ENCODE peak calls at places on chromosome 21, in four cellular contexts. D, Z, A and O are unnamed samples. For H3K4me1, the result is how much of the 10 kb centered on the place peaks cover.

GRCh38 chr21:46320331-46320801 is 3.3 kb downstream of the C21orf58 start:
- DNase-seq in D (no peak), Z (no peak), A (peak), O (no peak)

GRCh38 chr21:35203093-35204021 is 154.3 kb upstream of the RUNX1 start:
- DNase-seq in D (no peak), Z (no peak), A (no peak), O (no peak)

GRCh38 chr21:42666023-42666747 is 12.8 kb downstream of the PDE9A start:
- DNase-seq in D (no peak), Z (peak), A (peak), O (no peak)

GRCh38 chr21:46027855-46028493 is 46.4 kb downstream of the COL6A1 start:
- DNase-seq in D (no peak), Z (no peak), A (no peak), O (peak)

GRCh38 chr21:29149771-29150425 is 19.5 kb downstream of the MAP3K7CL start:
- DNase-seq in D (no peak), Z (no peak), A (no peak), O (no peak)

GRCh38 chr21:46124083-46124925 is 26.4 kb downstream of the COL6A2 start:
- DNase-seq in D (peak), Z (no peak), A (no peak), O (peak)

GRCh38 chr21:29343517-29343916 is 44.8 kb downstream of the BACH1 start:
- DNase-seq in D (no peak), Z (no peak), A (no peak), O (no peak)

GRCh38 chr21:25462517-25462971 is 144.7 kb downstream of the MRPL39 start:
- DNase-seq in D (no peak), Z (no peak), A (no peak), O (no peak)

GRCh38 chr21:35635261-35635660 is 425.1 kb downstream of the SETD4 start:
- DNase-seq in D (no peak), Z (no peak), A (no peak), O (no peak)

GRCh38 chr21:27454234-27454633 is 487.3 kb upstream of the ADAMTS5 start:
- DNase-seq in D (no peak), Z (no peak), A (no peak), O (no peak)

GRCh38 chr21:37206531-37206930 is 60.6 kb downstream of the VPS26C start:
- DNase-seq in D (no peak), Z (no peak), A (no peak), O (no peak)

GRCh38 chr21:27372381-27372780 is 405.5 kb upstream of the ADAMTS5 start:
- DNase-seq in D (no peak), Z (no peak), A (no peak), O (no peak)

GRCh38 chr21:16587141-16587570 is 857.4 kb downstream of the USP25 start:
- DNase-seq in D (peak), Z (peak), A (no peak), O (peak)

GRCh38 chr21:27519357-27519756 is 552.5 kb upstream of the ADAMTS5 start:
- DNase-seq in D (no peak), Z (no peak), A (no peak), O (no peak)

GRCh38 chr21:28084951-28085350 is 907.7 kb downstream of the LTN1 start:
- DNase-seq in D (no peak), Z (no peak), A (no peak), O (no peak)

GRCh38 chr21:42575111-42575510 is 61.5 kb downstream of the SLC37A1 start:
- DNase-seq in D (peak), Z (no peak), A (no peak), O (peak)

GRCh38 chr21:45971487-45972352 is 9.8 kb upstream of the COL6A1 start:
- DNase-seq in D (peak), Z (no peak), A (no peak), O (peak)

GRCh38 chr21:43370091-43370658 is 56.8 kb downstream of the SIK1 start:
- DNase-seq in D (no peak), Z (no peak), A (no peak), O (peak)

GRCh38 chr21:37407719-37408455 is 41.3 kb downstream of the DYRK1A start:
- DNase-seq in D (no peak), Z (no peak), A (no peak), O (no peak)

GRCh38 chr21:43824883-43825609 is 35.7 kb downstream of the RRP1 start:
- DNase-seq in D (no peak), Z (no peak), A (no peak), O (no peak)

GRCh38 chr21:30251781-30252180 is 31.0 kb downstream of the KRTAP24-1 start:
- DNase-seq in D (no peak), Z (no peak), A (no peak), O (no peak)

GRCh38 chr21:23543334-23543733 is 2063.9 kb downstream of the MRPL39 start:
- DNase-seq in D (no peak), Z (no peak), A (no peak), O (no peak)

GRCh38 chr21:29077651-29078090 is 4.2 kb upstream of the CCT8 start:
- DNase-seq in D (no peak), Z (peak), A (no peak), O (no peak)

GRCh38 chr21:35254752-35255138 is 205.6 kb upstream of the RUNX1 start:
- DNase-seq in D (no peak), Z (no peak), A (no peak), O (no peak)

GRCh38 chr21:35265170-35265877 is 216.2 kb upstream of the RUNX1 start:
- DNase-seq in D (no peak), Z (peak), A (no peak), O (no peak)

GRCh38 chr21:25175938-25176337 is 431.3 kb downstream of the MRPL39 start:
- DNase-seq in D (no peak), Z (no peak), A (no peak), O (no peak)

GRCh38 chr21:30268608-30269197 is 14.0 kb downstream of the KRTAP24-1 start:
- DNase-seq in D (no peak), Z (no peak), A (peak), O (no peak)

DNA sequence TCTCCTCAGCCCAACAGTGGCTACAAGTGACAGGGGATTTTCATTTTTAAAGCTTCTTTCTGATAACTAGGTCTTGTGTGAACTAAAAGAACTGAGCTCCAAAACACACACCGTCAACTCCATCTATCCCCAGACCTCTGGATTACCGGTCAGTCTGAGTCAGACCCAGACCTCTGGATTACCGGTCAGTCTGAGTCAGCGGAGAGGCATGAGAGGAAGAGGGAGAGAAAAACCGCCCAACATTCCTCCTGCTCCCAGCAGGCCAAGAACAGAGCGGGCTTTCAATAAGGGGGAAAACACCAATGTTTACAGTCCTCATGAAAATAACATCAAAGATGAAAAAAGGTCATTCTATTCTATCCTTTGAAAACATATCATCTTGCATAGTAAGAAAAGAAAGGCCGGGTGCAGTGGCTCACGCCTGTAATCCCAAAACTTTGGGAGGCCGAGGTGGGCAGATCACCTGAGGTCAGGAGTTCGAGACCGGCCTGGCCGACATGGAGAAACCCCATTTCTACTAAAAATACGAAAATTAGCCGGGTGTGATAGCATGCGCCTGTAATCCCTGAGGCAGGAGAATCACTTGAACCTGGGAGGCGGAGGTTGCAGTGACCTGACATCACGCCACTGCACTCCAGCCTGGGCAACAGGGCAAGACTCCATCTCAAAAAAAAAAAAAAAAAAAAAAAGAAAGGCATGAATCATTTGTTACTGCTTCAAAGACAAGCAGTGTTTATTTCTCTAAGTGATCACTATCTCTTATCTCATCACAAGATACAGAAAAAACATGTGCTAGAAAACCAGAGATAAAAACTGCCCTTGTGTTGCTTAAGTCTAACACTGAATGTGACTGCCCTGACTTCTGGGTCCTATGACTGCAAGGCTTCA is 3.4 kb downstream of the PTTG1IP start:
- DNase-seq in D (peak), Z (peak), A (no peak), O (peak)
- TF ChIP-seq EP300 in D (no peak), Z (no peak), A (peak), O (no peak)

DNA sequence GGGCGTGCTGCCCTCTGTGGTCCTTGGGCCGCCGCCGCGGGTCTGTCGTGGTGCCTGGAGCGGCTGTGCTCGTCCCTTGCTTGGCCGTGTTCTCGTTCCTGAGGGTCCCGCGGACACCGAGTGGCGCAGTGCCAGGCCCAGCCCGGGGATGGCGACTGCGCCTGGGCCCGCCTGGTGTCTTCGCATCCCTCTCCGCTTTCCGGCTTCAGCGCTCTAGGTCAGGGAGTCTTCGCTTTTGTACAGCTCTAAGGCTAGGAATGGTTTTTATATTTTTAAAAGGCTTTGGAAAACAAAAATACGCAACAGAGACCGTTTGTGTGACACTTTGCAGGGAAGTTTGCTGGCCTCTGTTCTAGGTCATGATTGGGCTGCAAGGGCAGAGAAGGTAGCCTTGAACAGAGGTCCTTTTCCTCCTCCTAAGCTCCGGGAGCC is 657 bp downstream of the SOD1 start:
- DNase-seq in D (peak), Z (peak), A (no peak), O (peak)
- H3K4me1 ChIP-seq in D (under half), Z (under half), A (under half), O (under half)

GRCh38 chr21:15444118-15444960 is 285.4 kb upstream of the USP25 start:
- DNase-seq in D (no peak), Z (peak), A (no peak), O (no peak)
- TF ChIP-seq EP300 in D (no peak), Z (peak), A (no peak), O (no peak)

GRCh38 chr21:33659550-33659949 is 17.2 kb downstream of the ITSN1 start:
- DNase-seq in D (no peak), Z (no peak), A (no peak), O (no peak)
- H3K4me1 ChIP-seq in D (under half), Z (under half), A (under half), O (under half)

GRCh38 chr21:14566889-14567288 is 20.8 kb upstream of the SAMSN1 start:
- DNase-seq in D (no peak), Z (no peak), A (no peak), O (no peak)

GRCh38 chr21:14569868-14570267 is 23.8 kb upstream of the SAMSN1 start:
- DNase-seq in D (no peak), Z (no peak), A (no peak), O (no peak)

GRCh38 chr21:14572206-14572780 is 26.2 kb upstream of the SAMSN1 start:
- DNase-seq in D (no peak), Z (no peak), A (no peak), O (no peak)

GRCh38 chr21:14569026-14569425 is 22.9 kb upstream of the SAMSN1 start:
- DNase-seq in D (no peak), Z (no peak), A (no peak), O (no peak)

GRCh38 chr21:14567557-14568279 is 21.6 kb upstream of the SAMSN1 start:
- DNase-seq in D (no peak), Z (no peak), A (no peak), O (no peak)
- TF ChIP-seq EP300 in D (no peak), Z (no peak), A (no peak), O (no peak)

DNA sequence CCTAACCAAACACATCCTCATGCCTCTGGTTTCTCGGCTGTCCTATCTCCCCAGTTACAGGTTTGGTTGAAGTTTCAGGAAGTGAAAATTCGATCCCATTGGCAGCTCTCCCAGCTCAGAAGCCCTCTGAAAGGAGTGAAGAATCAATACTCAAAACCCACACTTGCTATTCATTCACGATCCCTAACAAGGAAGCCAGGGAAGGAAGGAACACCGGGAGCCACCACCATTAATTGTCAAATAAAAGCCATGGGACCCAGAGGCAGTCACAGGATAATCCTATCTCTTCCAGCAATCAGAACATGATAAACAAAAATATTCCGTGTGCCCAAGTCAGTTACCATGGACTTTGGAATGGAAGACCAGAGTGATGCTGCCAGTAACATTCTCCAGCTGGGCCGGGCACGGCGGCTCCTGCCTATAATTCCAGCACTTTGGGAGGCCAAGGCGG is 7.0 kb downstream of the TMPRSS2 start:
- DNase-seq in D (no peak), Z (no peak), A (no peak), O (no peak)
- H3K4me1 ChIP-seq in D (under half), Z (under half), A (under half), O (under half)

DNA sequence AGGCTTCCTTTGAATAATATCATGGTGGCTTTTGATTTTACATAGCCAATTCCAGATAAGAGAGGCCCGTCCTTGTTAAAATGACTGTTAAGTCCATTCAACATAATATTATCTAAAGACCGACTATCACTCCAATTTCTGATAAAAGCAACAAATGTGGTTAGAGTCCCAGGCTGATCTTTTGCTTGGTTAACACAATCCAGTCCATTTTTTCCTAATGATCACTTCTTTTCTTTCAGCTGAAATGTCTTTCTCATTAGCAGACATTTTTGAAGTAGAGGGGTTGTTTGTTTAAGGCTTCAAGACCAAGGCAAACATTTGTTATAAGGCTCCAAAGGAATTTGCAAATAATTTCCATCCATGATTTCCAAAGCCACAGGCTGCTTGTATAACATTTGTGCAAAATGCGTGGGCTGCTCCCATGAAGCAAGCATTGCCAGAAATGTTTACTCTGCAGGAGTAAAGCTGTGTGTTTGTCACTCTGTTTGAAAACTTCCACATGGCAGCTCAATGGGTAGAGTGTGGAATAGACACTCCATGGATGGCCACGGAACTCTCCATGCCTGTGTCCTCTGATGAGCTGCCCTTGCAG is 111.5 kb downstream of the PSMG1 start:
- DNase-seq in D (no peak), Z (no peak), A (no peak), O (no peak)
- TF ChIP-seq EP300 in D (no peak), Z (no peak), A (no peak), O (no peak)